ENCODE peak calls at places on chromosome 4, in five cellular contexts. J is NT2/D1, H is GM12878, B is H1, R is HepG2. P is an unnamed sample.

GRCh38 chr4:158819942-158820786 is 51.3 kb downstream of the FNIP2 start:
- DNase-seq in R (no peak), H (no peak), B (no peak), J (no peak), P (no peak)

GRCh38 chr4:108830509-108831244 is 67.8 kb upstream of the ETNPPL start:
- DNase-seq in R (no peak), J (no peak), B (no peak), H (no peak), P (peak)

GRCh38 chr4:158823461-158823873 is 54.6 kb downstream of the FNIP2 start:
- DNase-seq in R (no peak), B (no peak), H (no peak), J (no peak), P (no peak)

GRCh38 chr4:24651266-24651665 is 66.9 kb upstream of the DHX15 start:
- DNase-seq in R (no peak), B (no peak), H (no peak), J (no peak), P (no peak)

GRCh38 chr4:182189107-182189878 is 53.9 kb upstream of the TENM3 start:
- DNase-seq in H (no peak), B (no peak), J (no peak), R (no peak), P (no peak)

GRCh38 chr4:92047209-92047877 is 256.4 kb upstream of the GRID2 start:
- DNase-seq in B (no peak), R (no peak), J (no peak), H (no peak), P (no peak)

GRCh38 chr4:6010789-6011188 is 7.4 kb downstream of the C4orf50 start:
- DNase-seq in H (no peak), J (no peak), R (no peak), B (no peak), P (no peak)

GRCh38 chr4:15327311-15328298 is 100.2 kb upstream of the C1QTNF7 start:
- DNase-seq in H (no peak), J (no peak), R (no peak), B (no peak), P (no peak)

GRCh38 chr4:3786196-3786869 is 20.1 kb downstream of the ADRA2C start:
- DNase-seq in H (no peak), J (no peak), B (no peak), R (peak), P (no peak)

GRCh38 chr4:48112017-48112667 is 21.9 kb downstream of the TXK start:
- DNase-seq in J (no peak), B (no peak), R (no peak), H (no peak), P (no peak)

GRCh38 chr4:174464949-174465348 is 57.3 kb downstream of the HPGD start:
- DNase-seq in J (no peak), R (no peak), H (no peak), B (no peak), P (no peak)

GRCh38 chr4:88008133-88008621 is 742 bp downstream of the PKD2 start:
- DNase-seq in J (no peak), H (no peak), B (peak), R (peak), P (peak)

GRCh38 chr4:16674133-16674532 is 224.3 kb downstream of the LDB2 start:
- DNase-seq in J (no peak), H (no peak), B (no peak), R (no peak), P (no peak)

GRCh38 chr4:179225594-179225993 is 1783.4 kb upstream of the AGA start:
- DNase-seq in H (no peak), R (no peak), J (no peak), B (no peak), P (no peak)

GRCh38 chr4:42643685-42644084 is 13.2 kb downstream of the ATP8A1 start:
- DNase-seq in B (no peak), H (peak), J (no peak), R (peak), P (no peak)

GRCh38 chr4:132297346-132297745 is 851.7 kb upstream of the PCDH10 start:
- DNase-seq in B (no peak), H (no peak), J (no peak), R (no peak), P (no peak)

GRCh38 chr4:1376841-1377605 is 29.2 kb downstream of the NKX1-1 start:
- DNase-seq in H (no peak), B (no peak), R (no peak), J (no peak), P (no peak)

GRCh38 chr4:16745009-16745408 is 153.4 kb downstream of the LDB2 start:
- DNase-seq in B (no peak), H (no peak), J (no peak), R (no peak), P (no peak)

GRCh38 chr4:48100248-48100647 is 33.8 kb downstream of the TXK start:
- DNase-seq in J (no peak), H (no peak), B (no peak), R (no peak), P (no peak)

GRCh38 chr4:100190643-100191600 is 654 bp upstream of the DDIT4L start:
- DNase-seq in R (no peak), H (no peak), B (peak), J (no peak), P (no peak)
- TF ChIP-seq SUZ12 in R (no peak), H (no peak), B (no peak), J (no peak), P (no peak)

GRCh38 chr4:124484008-124484407 is 228.5 kb downstream of the ANKRD50 start:
- DNase-seq in B (no peak), J (no peak), H (no peak), R (no peak), P (no peak)
- TF ChIP-seq SUZ12 in B (no peak), J (no peak), H (no peak), R (no peak), P (no peak)

DNA sequence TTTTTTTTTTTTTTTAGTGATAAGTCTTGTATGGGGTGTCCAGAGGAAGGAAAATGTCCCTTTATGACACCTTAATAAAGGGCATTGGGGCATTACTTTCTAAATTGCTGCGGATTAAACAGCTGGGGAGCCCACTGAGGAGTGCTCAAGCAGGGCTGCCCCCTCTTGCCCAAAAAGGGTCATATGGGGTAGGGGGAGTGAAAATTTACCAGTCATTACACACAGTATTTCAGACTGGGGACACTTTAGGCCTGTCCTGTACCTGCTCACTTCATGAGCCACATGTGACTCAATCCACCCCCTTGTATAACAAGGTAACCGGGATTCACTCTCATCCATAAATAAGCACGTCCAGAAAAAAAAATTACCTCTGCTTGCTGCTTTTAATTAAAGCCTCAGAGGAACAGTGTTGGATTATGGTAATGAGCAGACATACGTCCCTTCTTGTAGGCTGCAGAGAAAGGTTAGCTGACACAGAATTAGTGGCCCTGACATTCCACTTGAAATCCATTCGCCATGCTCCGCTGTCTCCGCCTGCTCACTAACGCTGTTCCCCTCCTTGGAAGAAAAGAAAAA is 1.8 kb downstream of the PRDM8 start:
- DNase-seq in J (no peak), B (no peak), H (no peak), R (no peak), P (no peak)
- TF ChIP-seq SUZ12 in J (no peak), B (no peak), H (no peak), R (no peak), P (no peak)

DNA sequence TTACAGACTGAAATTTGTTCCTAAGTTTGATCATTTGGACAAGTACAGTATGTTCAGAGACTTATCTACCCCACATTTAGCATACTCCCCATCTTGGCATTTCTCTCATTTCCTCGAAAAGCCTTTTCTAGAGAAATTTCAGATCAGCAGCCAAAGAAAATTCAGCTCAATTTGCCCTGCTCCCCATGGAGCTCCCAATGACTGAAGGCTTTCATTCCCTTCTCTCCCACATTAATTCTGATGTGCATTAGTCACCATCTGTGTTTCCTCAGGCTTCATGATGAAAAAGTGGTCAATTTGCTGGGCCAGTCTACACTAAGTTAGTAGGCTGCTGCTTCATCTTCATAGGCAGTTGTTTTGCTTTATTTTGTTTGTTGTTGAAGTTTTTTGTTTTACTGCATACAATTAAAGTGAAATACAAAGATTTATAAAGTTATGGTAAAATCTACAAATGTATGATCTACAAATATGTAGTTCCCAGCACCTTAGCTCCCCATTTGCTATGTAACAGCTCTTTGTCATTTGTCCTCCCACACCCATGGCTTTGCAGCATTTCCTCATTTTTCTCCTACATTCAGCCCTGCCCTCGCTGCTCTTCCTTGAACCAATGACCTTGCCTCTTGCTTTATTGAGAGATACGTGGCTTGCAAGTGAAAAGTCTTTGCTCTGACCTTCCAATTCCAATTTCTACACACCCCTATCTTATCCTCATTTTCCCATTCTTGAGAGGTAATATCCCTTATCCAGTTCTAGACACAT is 193.9 kb downstream of the ANAPC10 start:
- DNase-seq in J (no peak), B (no peak), R (no peak), H (no peak), P (no peak)
- TF ChIP-seq SUZ12 in J (no peak), B (no peak), R (no peak), H (no peak), P (no peak)

DNA sequence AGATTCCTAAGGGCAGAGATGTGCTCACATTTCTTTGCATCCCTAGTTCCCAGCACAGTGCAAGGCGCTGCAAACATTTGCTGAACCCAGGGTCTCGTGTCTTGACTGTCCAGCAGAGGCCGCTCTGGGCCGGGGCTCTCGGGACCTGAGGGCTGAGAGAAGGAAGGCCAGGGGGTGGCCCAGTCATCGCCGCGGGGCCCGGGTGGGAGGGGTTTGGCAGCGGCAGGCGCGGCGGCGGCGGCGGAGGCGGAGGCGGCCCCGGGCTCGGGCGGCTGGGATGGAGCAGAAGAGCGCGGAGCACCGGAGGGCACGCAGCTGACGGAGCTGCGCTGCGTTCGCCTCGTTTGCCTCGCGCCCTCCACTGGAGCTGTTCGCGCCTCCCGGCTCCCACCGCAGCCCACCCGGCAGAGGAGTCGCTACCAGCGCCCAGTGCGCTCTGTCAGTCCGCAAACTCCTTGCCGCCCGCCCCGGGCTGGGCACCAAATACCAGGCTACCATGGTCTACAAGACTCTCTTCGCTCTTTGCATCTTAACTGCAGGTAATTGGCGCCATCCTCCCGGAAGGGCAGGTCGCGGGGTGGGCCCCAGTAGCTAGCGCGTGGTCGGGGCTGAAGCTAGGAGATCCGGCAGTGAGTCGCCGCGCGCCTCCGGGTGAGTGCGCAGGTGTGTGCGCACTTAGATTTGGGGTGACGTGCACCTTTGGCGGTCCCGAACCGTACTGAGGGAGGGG is at the start of gene PARM1:
- DNase-seq in B (peak), H (no peak), J (peak), R (peak), P (peak)
- TF ChIP-seq SUZ12 in B (no peak), H (peak), J (peak), R (no peak), P (no peak)

P was measured in HEK293T.